ENCODE peak calls at places on chromosomes 11 and 22, in five cellular contexts. T is stimulated activated CD4-positive, alpha-beta T cell treated with anti-CD3 and anti-CD28 coated beads, TNF-alpha, amount 100 ng/mL, for 1 hour; J is brain microvascular endothelial cell; Z is ELF-1; R is body of pancreas. D is an unnamed sample.

GRCh38 chr11:17102447-17102846 is 25.0 kb upstream of the RPS13 start:
- DNase-seq in T (no peak), J (no peak), Z (no peak), R (no peak), D (no peak)

GRCh38 chr22:17917490-17917983 is 106.8 kb downstream of the MICAL3 start:
- DNase-seq in T (no peak), J (no peak), Z (no peak), R (no peak), D (no peak)

GRCh38 chr22:21902296-21903087 is 35.0 kb upstream of the MAPK1 start:
- DNase-seq in T (no peak), J (no peak), Z (peak), R (no peak), D (no peak)

GRCh38 chr22:26610072-26610958 is 7.5 kb downstream of the CRYBB1 start:
- DNase-seq in T (no peak), J (peak), Z (no peak), R (peak), D (no peak)

GRCh38 chr22:37906364-37907008 is 389 bp downstream of the MICALL1 start:
- DNase-seq in T (peak), J (no peak), Z (no peak), R (no peak), D (no peak)

GRCh38 chr22:35631597-35631996 is 14.5 kb upstream of the MB start:
- DNase-seq in T (no peak), J (peak), Z (peak), R (peak), D (peak)

GRCh38 chr11:130915556-130916237 is 582 bp downstream of the SNX19 start:
- DNase-seq in T (no peak), J (no peak), Z (peak), R (no peak), D (peak)

GRCh38 chr11:46557684-46558151 is 36.1 kb downstream of the AMBRA1 start:
- DNase-seq in T (no peak), J (peak), Z (no peak), R (no peak), D (no peak)

GRCh38 chr22:44931766-44932165 is 78.0 kb downstream of the PHF21B start:
- DNase-seq in T (no peak), J (no peak), Z (no peak), R (no peak), D (no peak)

GRCh38 chr22:20558534-20558933 is 51.1 kb downstream of the MED15 start:
- DNase-seq in T (no peak), J (no peak), Z (no peak), R (no peak), D (no peak)

GRCh38 chr11:78290293-78291176 is 101.8 kb downstream of the USP35 start:
- DNase-seq in T (no peak), J (peak), Z (no peak), R (peak), D (no peak)